ENCODE peak calls at places on chromosomes 16 and 17, in seven cellular contexts. D is hepatocyte, C is MM.1S, R is neural progenitor cell, T is HCT116, F is PC-3, E is GM23338. U is an unnamed sample.

GRCh38 chr17:65489413-65490170 is 71.9 kb downstream of the AXIN2 start:
- DNase-seq in D (no peak), C (no peak), R (no peak), T (no peak), F (no peak), E (no peak), U (no peak)

GRCh38 chr16:3999479-3999868 is 116.8 kb downstream of the ADCY9 start:
- DNase-seq in D (peak), C (no peak), R (peak), T (no peak), F (no peak), E (peak), U (no peak)

GRCh38 chr17:50148226-50149098 is 2.0 kb downstream of the PPP1R9B start:
- DNase-seq in D (peak), C (peak), R (peak), T (no peak), F (peak), E (peak), U (peak)

GRCh38 chr16:87143661-87144121 is 173.5 kb downstream of the C16orf95 start:
- DNase-seq in D (no peak), C (no peak), R (no peak), T (no peak), F (no peak), E (peak), U (no peak)

GRCh38 chr16:14632693-14633569 is at the start of gene BFAR:
- DNase-seq in D (peak), C (peak), R (peak), T (peak), F (peak), E (peak), U (peak)

GRCh38 chr16:68444058-68444657 is 4.2 kb downstream of the SMPD3 start:
- DNase-seq in D (peak), C (no peak), R (peak), T (no peak), F (peak), E (peak), U (no peak)

GRCh38 chr17:36089888-36090836 is at the start of gene CCL3:
- DNase-seq in D (peak), C (peak), R (no peak), T (no peak), F (peak), E (no peak), U (peak)

GRCh38 chr16:17544785-17545184 is 74.0 kb upstream of the XYLT1 start:
- DNase-seq in D (no peak), C (no peak), R (peak), T (peak), F (no peak), E (peak), U (peak)

GRCh38 chr17:58344791-58345157 is 7.2 kb downstream of the SUPT4H1 start:
- DNase-seq in D (no peak), C (peak), R (no peak), T (no peak), F (no peak), E (no peak), U (peak)

GRCh38 chr16:252366-253337 is 18.0 kb downstream of the FAM234A start:
- DNase-seq in D (peak), C (no peak), R (no peak), T (no peak), F (no peak), E (no peak), U (no peak)

GRCh38 chr17:65594585-65594940 is 33.1 kb upstream of the AXIN2 start:
- DNase-seq in D (peak), C (no peak), R (no peak), T (no peak), F (no peak), E (no peak), U (no peak)

GRCh38 chr16:24035127-24035842 is 199.5 kb downstream of the PRKCB start:
- DNase-seq in D (no peak), C (no peak), R (peak), T (no peak), F (no peak), E (no peak), U (no peak)

GRCh38 chr17:59561042-59561441 is 4.4 kb upstream of the DHX40 start:
- DNase-seq in D (peak), C (peak), R (peak), T (peak), F (peak), E (peak), U (peak)

GRCh38 chr17:61496174-61496956 is 44.1 kb downstream of the TBX4 start:
- DNase-seq in D (no peak), C (no peak), R (peak), T (no peak), F (no peak), E (no peak), U (no peak)

GRCh38 chr16:57999971-58000705 is at the start of gene ZNF319:
- DNase-seq in D (no peak), C (peak), R (peak), T (no peak), F (no peak), E (peak), U (peak)

GRCh38 chr17:38799501-38800236 is at the start of gene PIP4K2B:
- DNase-seq in D (peak), C (peak), R (peak), T (peak), F (peak), E (peak), U (peak)

GRCh38 chr17:73954981-73955380 is 248.5 kb upstream of the RPL38 start:
- DNase-seq in D (no peak), C (no peak), R (no peak), T (no peak), F (no peak), E (no peak), U (no peak)

GRCh38 chr17:73957564-73957963 is 245.9 kb upstream of the RPL38 start:
- DNase-seq in D (no peak), C (no peak), R (no peak), T (no peak), F (no peak), E (no peak), U (no peak)

GRCh38 chr17:73956169-73956568 is 247.3 kb upstream of the RPL38 start:
- DNase-seq in D (no peak), C (no peak), R (no peak), T (no peak), F (peak), E (no peak), U (no peak)

GRCh38 chr17:73956595-73957465 is 246.6 kb upstream of the RPL38 start:
- DNase-seq in D (peak), C (peak), R (peak), T (peak), F (peak), E (peak), U (peak)

DNA sequence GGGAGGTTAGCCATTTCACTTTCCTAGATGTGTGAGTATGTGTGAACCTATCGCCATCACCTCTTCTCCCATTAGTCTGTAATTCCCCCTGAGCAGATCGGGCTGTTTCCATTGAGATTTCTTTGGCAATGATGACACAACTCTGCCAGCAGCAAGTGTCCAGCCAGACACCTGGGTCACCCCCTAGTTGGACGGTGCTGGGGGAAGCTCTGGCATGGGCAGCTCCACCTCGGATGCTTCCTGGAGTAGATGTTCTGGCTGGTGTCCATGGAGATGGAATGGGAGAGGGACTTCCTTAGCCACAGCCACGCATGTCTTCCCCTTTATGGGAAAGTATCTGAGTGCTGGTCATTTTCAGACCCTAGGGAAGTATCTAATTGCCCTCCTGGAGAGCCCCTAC is 247.9 kb upstream of the RPL38 start:
- DNase-seq in D (no peak), C (no peak), R (no peak), T (no peak), F (no peak), E (no peak), U (no peak)
- H2AFZ ChIP-seq in D (no peak), C (no peak), R (no peak), T (no peak), F (no peak), E (no peak), U (no peak)

DNA sequence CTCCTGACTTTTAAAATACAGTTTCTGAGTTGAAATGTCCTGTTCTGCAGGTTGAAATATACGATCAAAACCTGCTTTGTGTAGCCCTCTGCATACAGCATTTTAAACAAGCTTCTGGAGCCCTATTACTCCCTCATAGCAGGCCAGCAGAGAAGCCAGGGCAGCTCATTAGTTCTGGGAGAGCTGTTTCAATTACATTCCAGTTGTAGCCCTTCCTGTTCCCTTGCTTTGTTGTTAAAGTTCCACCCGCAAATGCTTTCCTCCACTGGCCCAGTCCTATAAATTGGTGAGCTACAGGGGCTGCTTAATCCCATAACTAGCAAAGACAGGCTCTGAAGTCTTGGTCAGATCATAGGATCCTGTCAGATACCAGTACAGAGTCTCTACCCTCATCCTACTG is 162.5 kb downstream of the SLC39A11 start:
- DNase-seq in D (no peak), C (no peak), R (peak), T (no peak), F (no peak), E (no peak), U (no peak)
- TF ChIP-seq EZH2phosphoT487 in D (no peak), C (no peak), R (no peak), T (no peak), F (no peak), E (no peak), U (no peak)

GRCh38 chr16:88434746-88435145 is 18.3 kb upstream of the ZFPM1 start:
- DNase-seq in D (no peak), C (no peak), R (no peak), T (no peak), F (no peak), E (no peak), U (no peak)

GRCh38 chr16:88435437-88436355 is 17.4 kb upstream of the ZFPM1 start:
- DNase-seq in D (no peak), C (no peak), R (no peak), T (no peak), F (no peak), E (no peak), U (no peak)

GRCh38 chr16:88432753-88433152 is 20.3 kb upstream of the ZFPM1 start:
- DNase-seq in D (no peak), C (no peak), R (no peak), T (no peak), F (no peak), E (no peak), U (no peak)

GRCh38 chr16:88433632-88434352 is 19.3 kb upstream of the ZFPM1 start:
- DNase-seq in D (no peak), C (no peak), R (no peak), T (no peak), F (no peak), E (no peak), U (no peak)

GRCh38 chr16:88434353-88434690 is 18.8 kb upstream of the ZFPM1 start:
- DNase-seq in D (no peak), C (no peak), R (no peak), T (no peak), F (no peak), E (no peak), U (no peak)
- TF ChIP-seq CTCF in D (no peak), C (no peak), R (no peak), T (no peak), F (no peak), E (no peak), U (no peak)

GRCh38 chr16:1677942-1678499 is at the start of gene JPT2:
- DNase-seq in D (peak), C (peak), R (peak), T (peak), F (peak), E (peak), U (peak)
- H2AFZ ChIP-seq in D (peak), C (peak), R (peak), T (no peak), F (peak), E (no peak), U (peak)

GRCh38 chr17:48506246-48506645 is 24.6 kb downstream of the HOXB1 start:
- DNase-seq in D (no peak), C (no peak), R (no peak), T (no peak), F (no peak), E (no peak), U (no peak)

GRCh38 chr17:48502901-48503300 is 27.9 kb downstream of the HOXB1 start:
- DNase-seq in D (no peak), C (no peak), R (no peak), T (no peak), F (no peak), E (no peak), U (no peak)

GRCh38 chr17:48504953-48505352 is 25.9 kb downstream of the HOXB1 start:
- DNase-seq in D (no peak), C (no peak), R (no peak), T (no peak), F (no peak), E (no peak), U (no peak)

GRCh38 chr17:48503747-48504146 is 27.1 kb downstream of the HOXB1 start:
- DNase-seq in D (peak), C (no peak), R (no peak), T (no peak), F (no peak), E (no peak), U (no peak)

DNA sequence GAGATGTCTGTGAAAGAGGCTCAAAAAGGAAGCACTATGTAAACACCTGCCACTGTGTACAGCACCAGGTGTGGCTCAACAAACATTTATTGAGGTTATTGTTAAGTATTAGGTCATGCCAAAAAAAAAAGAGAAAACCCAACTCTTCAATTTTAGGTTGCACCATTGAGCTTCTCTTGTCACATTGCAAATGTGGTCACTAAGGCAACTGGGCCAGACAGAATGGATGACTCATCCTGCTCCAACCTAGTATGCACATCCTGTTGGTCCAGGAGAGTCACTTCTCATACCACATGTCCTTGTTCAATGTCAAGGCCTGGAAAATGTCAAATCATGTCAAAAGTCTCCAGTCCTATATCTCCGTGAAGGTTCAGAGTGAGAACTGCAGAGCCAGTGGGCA is 25.0 kb downstream of the HOXB1 start:
- DNase-seq in D (peak), C (peak), R (no peak), T (peak), F (peak), E (no peak), U (peak)
- TF ChIP-seq EZH2phosphoT487 in D (no peak), C (no peak), R (no peak), T (no peak), F (no peak), E (no peak), U (no peak)